ENCODE peak calls at places on chromosomes 4 and X, in seven cellular contexts. One of them, this sample, is unnamed.

GRCh38 chr4:54784188-54784671 is 126.5 kb downstream of the KIT start:
- DNase-seq in SK-N-SH: no peak
- DNase-seq in GM12878: no peak
- DNase-seq in HepG2: no peak
- DNase-seq in HCT116: no peak
- DNase-seq in K562: peak
- DNase-seq in H1: no peak
- DNase-seq in this sample: no peak

GRCh38 chr4:153639556-153640475 is 44.3 kb upstream of the TLR2 start:
- DNase-seq in SK-N-SH: no peak
- DNase-seq in GM12878: no peak
- DNase-seq in HepG2: peak
- DNase-seq in HCT116: no peak
- DNase-seq in K562: no peak
- DNase-seq in H1: no peak
- DNase-seq in this sample: no peak

GRCh38 chr4:108168672-108169562 is at the start of gene LEF1:
- DNase-seq in SK-N-SH: peak
- DNase-seq in GM12878: no peak
- DNase-seq in HepG2: no peak
- DNase-seq in HCT116: no peak
- DNase-seq in K562: peak
- DNase-seq in H1: peak
- DNase-seq in this sample: no peak

GRCh38 chr4:186472948-186473347 is 82.4 kb downstream of the MTNR1A start:
- DNase-seq in SK-N-SH: peak
- DNase-seq in GM12878: no peak
- DNase-seq in HepG2: peak
- DNase-seq in HCT116: peak
- DNase-seq in K562: peak
- DNase-seq in H1: no peak
- DNase-seq in this sample: no peak

GRCh38 chr4:2036327-2036726 is 22.8 kb upstream of the NAT8L start:
- DNase-seq in SK-N-SH: no peak
- DNase-seq in GM12878: no peak
- DNase-seq in HepG2: no peak
- DNase-seq in HCT116: no peak
- DNase-seq in K562: no peak
- DNase-seq in H1: no peak
- DNase-seq in this sample: no peak

GRCh38 chr4:33025236-33025635 is 2305.1 kb downstream of the PCDH7 start:
- DNase-seq in SK-N-SH: no peak
- DNase-seq in GM12878: no peak
- DNase-seq in HepG2: no peak
- DNase-seq in HCT116: no peak
- DNase-seq in K562: no peak
- DNase-seq in H1: no peak
- DNase-seq in this sample: no peak

GRCh38 chrX:49199906-49200771 is at the start of gene SYP:
- DNase-seq in SK-N-SH: peak
- DNase-seq in GM12878: no peak
- DNase-seq in HepG2: peak
- DNase-seq in HCT116: peak
- DNase-seq in K562: peak
- DNase-seq in H1: peak
- DNase-seq in this sample: no peak

GRCh38 chrX:78329486-78329885 is 2.1 kb upstream of the CYSLTR1 start:
- DNase-seq in SK-N-SH: no peak
- DNase-seq in GM12878: no peak
- DNase-seq in HepG2: no peak
- DNase-seq in HCT116: no peak
- DNase-seq in K562: no peak
- DNase-seq in H1: no peak
- DNase-seq in this sample: no peak

GRCh38 chrX:107935664-107936433 is 46.3 kb downstream of the TEX13B start:
- DNase-seq in SK-N-SH: no peak
- DNase-seq in GM12878: no peak
- DNase-seq in HepG2: no peak
- DNase-seq in HCT116: no peak
- DNase-seq in K562: no peak
- DNase-seq in H1: peak
- DNase-seq in this sample: peak

GRCh38 chrX:24682739-24683432 is 10.8 kb upstream of the POLA1 start:
- DNase-seq in SK-N-SH: no peak
- DNase-seq in GM12878: no peak
- DNase-seq in HepG2: no peak
- DNase-seq in HCT116: no peak
- DNase-seq in K562: no peak
- DNase-seq in H1: no peak
- DNase-seq in this sample: no peak

GRCh38 chrX:68830486-68831404 is 1.9 kb downstream of the EFNB1 start:
- DNase-seq in SK-N-SH: peak
- DNase-seq in GM12878: no peak
- DNase-seq in HepG2: no peak
- DNase-seq in HCT116: no peak
- DNase-seq in K562: no peak
- DNase-seq in H1: peak
- DNase-seq in this sample: no peak
- H3K27ac ChIP-seq in SK-N-SH: no peak
- H3K27ac ChIP-seq in GM12878: no peak
- H3K27ac ChIP-seq in HepG2: no peak
- H3K27ac ChIP-seq in HCT116: no peak
- H3K27ac ChIP-seq in K562: no peak
- H3K27ac ChIP-seq in H1: no peak
- H3K27ac ChIP-seq in this sample: peak

GRCh38 chrX:119647089-119647488 is 40.9 kb upstream of the NKRF start:
- DNase-seq in SK-N-SH: no peak
- DNase-seq in GM12878: no peak
- DNase-seq in HepG2: no peak
- DNase-seq in HCT116: no peak
- DNase-seq in K562: no peak
- DNase-seq in H1: no peak
- DNase-seq in this sample: no peak
- TF ChIP-seq SIN3A in SK-N-SH: no peak
- TF ChIP-seq SIN3A in GM12878: no peak
- TF ChIP-seq SIN3A in HepG2: no peak
- TF ChIP-seq SIN3A in HCT116: no peak
- TF ChIP-seq SIN3A in K562: no peak
- TF ChIP-seq SIN3A in H1: no peak
- TF ChIP-seq SIN3A in this sample: no peak

DNA sequence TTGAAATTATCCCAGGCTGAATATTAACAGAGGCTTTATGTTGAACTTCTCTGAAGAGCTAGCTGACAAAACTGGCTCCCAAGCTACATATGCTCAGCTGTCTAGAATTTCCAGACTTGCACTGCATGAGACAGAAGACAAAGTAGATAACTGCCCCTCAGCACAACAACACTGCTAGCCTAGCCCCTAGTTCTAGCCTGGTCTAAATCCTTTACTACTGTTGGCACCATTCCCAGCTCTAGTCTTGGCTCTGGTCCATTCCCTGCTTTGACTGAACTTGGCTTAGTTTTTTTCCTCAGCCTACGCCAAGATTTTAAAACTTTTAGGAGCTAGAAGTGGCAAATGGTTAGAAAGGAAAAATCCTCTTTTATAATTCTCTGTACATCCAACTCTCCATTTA is 7.6 kb upstream of the OPHN1 start:
- DNase-seq in SK-N-SH: peak
- DNase-seq in GM12878: no peak
- DNase-seq in HepG2: peak
- DNase-seq in HCT116: no peak
- DNase-seq in K562: no peak
- DNase-seq in H1: no peak
- DNase-seq in this sample: no peak
- TF ChIP-seq POLR2AphosphoS5 in SK-N-SH: no peak
- TF ChIP-seq POLR2AphosphoS5 in GM12878: no peak
- TF ChIP-seq POLR2AphosphoS5 in HepG2: no peak
- TF ChIP-seq POLR2AphosphoS5 in HCT116: no peak
- TF ChIP-seq POLR2AphosphoS5 in K562: no peak
- TF ChIP-seq POLR2AphosphoS5 in H1: no peak
- TF ChIP-seq POLR2AphosphoS5 in this sample: no peak

DNA sequence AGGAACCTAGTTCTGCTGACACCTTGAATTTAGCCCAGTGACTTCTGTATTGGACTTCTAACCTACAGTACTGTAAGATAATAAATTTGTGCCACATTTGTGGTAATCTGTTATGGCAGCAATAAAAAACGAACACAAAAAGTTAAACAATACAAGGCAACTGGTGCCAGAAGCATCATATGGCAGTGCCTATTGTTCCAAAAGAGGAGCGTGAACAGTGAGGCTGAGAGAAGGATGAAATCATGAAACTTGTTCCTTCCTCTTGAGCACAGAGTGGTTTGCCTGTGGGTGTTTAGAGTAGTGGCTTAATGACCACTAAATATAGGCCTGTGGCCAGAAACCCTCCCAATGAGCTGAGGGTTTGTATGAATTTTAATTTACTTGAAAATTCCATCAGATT is 69.7 kb upstream of the PGRMC2 start:
- DNase-seq in SK-N-SH: no peak
- DNase-seq in GM12878: no peak
- DNase-seq in HepG2: no peak
- DNase-seq in HCT116: no peak
- DNase-seq in K562: no peak
- DNase-seq in H1: no peak
- DNase-seq in this sample: no peak
- H3K27ac ChIP-seq in SK-N-SH: peak
- H3K27ac ChIP-seq in GM12878: no peak
- H3K27ac ChIP-seq in HepG2: no peak
- H3K27ac ChIP-seq in HCT116: no peak
- H3K27ac ChIP-seq in K562: no peak
- H3K27ac ChIP-seq in H1: no peak
- H3K27ac ChIP-seq in this sample: no peak

GRCh38 chr4:87353592-87353991 is 30.9 kb upstream of the HSD17B13 start:
- DNase-seq in SK-N-SH: peak
- DNase-seq in GM12878: peak
- DNase-seq in HepG2: peak
- DNase-seq in HCT116: peak
- DNase-seq in K562: peak
- DNase-seq in H1: peak
- DNase-seq in this sample: no peak
- TF ChIP-seq SIN3A in SK-N-SH: no peak
- TF ChIP-seq SIN3A in GM12878: no peak
- TF ChIP-seq SIN3A in HepG2: no peak
- TF ChIP-seq SIN3A in HCT116: no peak
- TF ChIP-seq SIN3A in K562: no peak
- TF ChIP-seq SIN3A in H1: no peak
- TF ChIP-seq SIN3A in this sample: no peak

GRCh38 chr4:81165853-81166430 is 49.1 kb downstream of the PRKG2 start:
- DNase-seq in SK-N-SH: no peak
- DNase-seq in GM12878: no peak
- DNase-seq in HepG2: no peak
- DNase-seq in HCT116: no peak
- DNase-seq in K562: no peak
- DNase-seq in H1: no peak
- DNase-seq in this sample: no peak
- TF ChIP-seq POLR2AphosphoS5 in SK-N-SH: no peak
- TF ChIP-seq POLR2AphosphoS5 in GM12878: no peak
- TF ChIP-seq POLR2AphosphoS5 in HepG2: no peak
- TF ChIP-seq POLR2AphosphoS5 in HCT116: no peak
- TF ChIP-seq POLR2AphosphoS5 in K562: no peak
- TF ChIP-seq POLR2AphosphoS5 in H1: no peak
- TF ChIP-seq POLR2AphosphoS5 in this sample: no peak

GRCh38 chr4:53150631-53151488 is 215.0 kb downstream of the SCFD2 start:
- DNase-seq in SK-N-SH: no peak
- DNase-seq in GM12878: no peak
- DNase-seq in HepG2: no peak
- DNase-seq in HCT116: no peak
- DNase-seq in K562: no peak
- DNase-seq in H1: no peak
- DNase-seq in this sample: no peak
- H3K27ac ChIP-seq in SK-N-SH: no peak
- H3K27ac ChIP-seq in GM12878: no peak
- H3K27ac ChIP-seq in HepG2: no peak
- H3K27ac ChIP-seq in HCT116: no peak
- H3K27ac ChIP-seq in K562: no peak
- H3K27ac ChIP-seq in H1: no peak
- H3K27ac ChIP-seq in this sample: no peak

GRCh38 chr4:8727131-8727530 is 134.6 kb downstream of the CPZ start:
- DNase-seq in SK-N-SH: no peak
- DNase-seq in GM12878: no peak
- DNase-seq in HepG2: no peak
- DNase-seq in HCT116: no peak
- DNase-seq in K562: no peak
- DNase-seq in H1: no peak
- DNase-seq in this sample: no peak

GRCh38 chr4:8725845-8726244 is 133.3 kb downstream of the CPZ start:
- DNase-seq in SK-N-SH: no peak
- DNase-seq in GM12878: no peak
- DNase-seq in HepG2: no peak
- DNase-seq in HCT116: no peak
- DNase-seq in K562: no peak
- DNase-seq in H1: no peak
- DNase-seq in this sample: no peak

GRCh38 chr4:8725071-8725841 is 132.7 kb downstream of the CPZ start:
- DNase-seq in SK-N-SH: peak
- DNase-seq in GM12878: no peak
- DNase-seq in HepG2: no peak
- DNase-seq in HCT116: no peak
- DNase-seq in K562: no peak
- DNase-seq in H1: peak
- DNase-seq in this sample: no peak

GRCh38 chr4:8727546-8728510 is 135.3 kb downstream of the CPZ start:
- DNase-seq in SK-N-SH: peak
- DNase-seq in GM12878: no peak
- DNase-seq in HepG2: no peak
- DNase-seq in HCT116: no peak
- DNase-seq in K562: no peak
- DNase-seq in H1: peak
- DNase-seq in this sample: no peak

DNA sequence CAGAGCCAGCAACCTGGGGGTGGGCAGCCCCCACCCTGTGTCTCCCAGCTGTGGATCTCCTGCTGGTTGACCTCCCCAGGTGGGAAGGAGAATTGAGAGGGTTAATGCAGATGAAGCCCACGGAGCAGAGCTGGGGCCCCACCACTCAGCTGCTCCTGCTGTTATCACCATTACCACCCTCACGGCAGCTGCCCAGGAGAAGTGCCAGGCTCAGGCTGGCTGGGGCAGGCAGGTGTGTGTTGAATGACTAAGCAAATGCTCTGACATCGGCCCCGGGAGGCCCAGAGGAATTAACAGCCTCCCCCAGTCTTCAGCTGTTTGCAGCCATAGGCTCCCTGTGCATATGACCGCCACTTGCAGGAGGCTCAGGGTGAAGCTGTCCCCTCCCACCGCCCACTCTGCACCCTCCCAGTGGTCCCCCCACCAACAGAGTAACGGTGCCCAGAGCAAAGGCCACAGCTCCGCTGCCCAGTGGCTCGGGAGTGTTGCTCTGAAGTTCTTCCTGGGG is 133.8 kb downstream of the CPZ start:
- DNase-seq in SK-N-SH: peak
- DNase-seq in GM12878: no peak
- DNase-seq in HepG2: no peak
- DNase-seq in HCT116: no peak
- DNase-seq in K562: no peak
- DNase-seq in H1: no peak
- DNase-seq in this sample: no peak
- TF ChIP-seq SIN3A in SK-N-SH: no peak
- TF ChIP-seq SIN3A in GM12878: no peak
- TF ChIP-seq SIN3A in HepG2: no peak
- TF ChIP-seq SIN3A in HCT116: no peak
- TF ChIP-seq SIN3A in K562: no peak
- TF ChIP-seq SIN3A in H1: no peak
- TF ChIP-seq SIN3A in this sample: no peak

GRCh38 chr4:10656988-10657387 is 27.6 kb downstream of the CLNK start:
- DNase-seq in SK-N-SH: no peak
- DNase-seq in GM12878: no peak
- DNase-seq in HepG2: no peak
- DNase-seq in HCT116: peak
- DNase-seq in K562: no peak
- DNase-seq in H1: no peak
- DNase-seq in this sample: no peak
- TF ChIP-seq POLR2AphosphoS5 in SK-N-SH: no peak
- TF ChIP-seq POLR2AphosphoS5 in GM12878: no peak
- TF ChIP-seq POLR2AphosphoS5 in HepG2: no peak
- TF ChIP-seq POLR2AphosphoS5 in HCT116: no peak
- TF ChIP-seq POLR2AphosphoS5 in K562: no peak
- TF ChIP-seq POLR2AphosphoS5 in H1: no peak
- TF ChIP-seq POLR2AphosphoS5 in this sample: no peak

This sample was measured in Panc1.